ENCODE peak calls at places on chromosomes 7 and 10, in eight cellular contexts. S is GM12865, Q is endothelial cell, N is gastrocnemius medialis, H is AG04450, L is WERI-Rb-1, M is hepatocyte, E is fibroblast of lung. V is an unnamed sample.

GRCh38 chr7:139118234-139118802 is 8.8 kb upstream of the ZC3HAV1 start:
- DNase-seq in N (no peak), M (no peak), S (peak), Q (no peak), L (no peak), H (no peak), E (peak), V (no peak)

GRCh38 chr7:16599860-16600259 is 45.7 kb downstream of the ANKMY2 start:
- DNase-seq in L (no peak), N (no peak), M (no peak), Q (no peak), E (no peak), S (no peak), H (no peak), V (no peak)

GRCh38 chr10:37758074-37758473 is 99.3 kb downstream of the ZNF248 start:
- DNase-seq in H (no peak), N (no peak), M (no peak), Q (no peak), L (no peak), E (no peak), S (no peak), V (no peak)

GRCh38 chr10:86646532-86646931 is 7.8 kb upstream of the OPN4 start:
- DNase-seq in H (no peak), Q (no peak), N (no peak), M (no peak), S (no peak), E (no peak), L (no peak), V (no peak)

GRCh38 chr7:121537031-121537430 is 140.9 kb upstream of the FAM3C start:
- DNase-seq in E (peak), Q (no peak), M (no peak), H (no peak), N (no peak), S (no peak), L (no peak), V (no peak)

GRCh38 chr10:127133225-127133624 is 63.2 kb downstream of the INSYN2A start:
- DNase-seq in E (no peak), M (no peak), S (no peak), N (no peak), L (no peak), Q (no peak), H (no peak), V (no peak)

GRCh38 chr7:1908823-1909420 is 238.8 kb downstream of the ELFN1 start:
- DNase-seq in E (no peak), N (no peak), S (no peak), H (no peak), M (no peak), Q (no peak), L (no peak), V (no peak)

GRCh38 chr7:105806592-105807266 is 69.7 kb downstream of the ATXN7L1 start:
- DNase-seq in M (peak), H (no peak), L (no peak), N (no peak), S (peak), Q (no peak), E (peak), V (no peak)

GRCh38 chr10:28569506-28570159 is 36.7 kb downstream of the WAC start:
- DNase-seq in H (peak), Q (no peak), N (no peak), L (no peak), M (no peak), E (peak), S (no peak), V (no peak)

GRCh38 chr10:48234807-48235206 is 39.7 kb downstream of the FRMPD2 start:
- DNase-seq in L (no peak), E (no peak), N (no peak), Q (no peak), S (no peak), H (no peak), M (no peak), V (no peak)

GRCh38 chr10:102434251-102434913 is 2.0 kb upstream of the CUEDC2 start:
- DNase-seq in N (no peak), E (peak), H (no peak), S (no peak), Q (no peak), M (peak), L (no peak), V (no peak)

GRCh38 chr7:158017226-158018060 is 570.2 kb downstream of the PTPRN2 start:
- DNase-seq in S (no peak), E (no peak), L (no peak), Q (no peak), M (no peak), N (no peak), H (no peak), V (no peak)

GRCh38 chr7:73832806-73833205 is 2.0 kb downstream of the CLDN4 start:
- DNase-seq in E (no peak), L (no peak), M (no peak), N (no peak), S (no peak), H (no peak), Q (no peak), V (no peak)

GRCh38 chr10:18402766-18403346 is 248.5 kb downstream of the NSUN6 start:
- DNase-seq in S (no peak), M (no peak), Q (no peak), L (no peak), E (peak), N (no peak), H (no peak), V (no peak)

GRCh38 chr7:100048680-100049079 is 894 bp upstream of the ZSCAN21 start:
- DNase-seq in Q (no peak), E (no peak), S (no peak), H (no peak), N (no peak), L (no peak), M (no peak), V (no peak)

GRCh38 chr10:70909326-70909935 is 21.1 kb upstream of the PCBD1 start:
- DNase-seq in N (peak), E (no peak), L (peak), S (no peak), Q (no peak), M (no peak), H (no peak), V (peak)

GRCh38 chr10:72466018-72466417 is 111.3 kb upstream of the DNAJB12 start:
- DNase-seq in S (no peak), Q (no peak), H (no peak), E (peak), N (no peak), M (no peak), L (no peak), V (no peak)

GRCh38 chr10:132110713-132111112 is 45.0 kb downstream of the JAKMIP3 start:
- DNase-seq in Q (peak), M (no peak), E (no peak), H (no peak), N (no peak), L (peak), S (no peak), V (no peak)

GRCh38 chr7:147432068-147432467 is 1158.5 kb upstream of the C7orf33 start:
- DNase-seq in Q (peak), E (peak), M (peak), N (no peak), S (no peak), H (no peak), L (peak), V (no peak)

GRCh38 chr7:7399707-7400106 is 136.0 kb downstream of the COL28A1 start:
- DNase-seq in E (peak), N (no peak), S (no peak), Q (no peak), L (no peak), M (no peak), H (no peak), V (no peak)

GRCh38 chr7:121313220-121313792 is 15.5 kb upstream of the WNT16 start:
- DNase-seq in S (no peak), N (no peak), Q (no peak), M (peak), E (no peak), L (no peak), H (no peak), V (no peak)

GRCh38 chr10:119933179-119933578 is 40.6 kb downstream of the SEC23IP start:
- DNase-seq in L (peak), H (no peak), Q (peak), M (peak), N (no peak), E (peak), S (no peak), V (no peak)

GRCh38 chr10:3539696-3540383 is 245.2 kb downstream of the KLF6 start:
- DNase-seq in Q (no peak), L (no peak), M (no peak), S (no peak), E (no peak), H (no peak), N (no peak), V (no peak)

GRCh38 chr7:125136755-125137547 is 207.3 kb upstream of the POT1 start:
- DNase-seq in N (no peak), M (peak), L (no peak), Q (no peak), E (peak), S (no peak), H (no peak), V (no peak)

GRCh38 chr7:923108-924041 is 31.1 kb downstream of the ADAP1 start:
- DNase-seq in N (peak), M (peak), S (peak), E (peak), Q (no peak), L (no peak), H (no peak), V (peak)

GRCh38 chr10:74967850-74968620 is 141.6 kb downstream of the KAT6B start:
- DNase-seq in L (no peak), Q (no peak), E (no peak), H (no peak), S (no peak), M (peak), N (no peak), V (no peak)

GRCh38 chr7:95628831-95629439 is 32.6 kb upstream of the PDK4 start:
- DNase-seq in L (no peak), S (no peak), H (no peak), E (no peak), Q (no peak), M (peak), N (peak), V (no peak)

GRCh38 chr7:23184709-23185354 is 3.0 kb downstream of the NUP42 start:
- DNase-seq in L (peak), S (peak), H (no peak), N (no peak), E (peak), Q (peak), M (peak), V (peak)

GRCh38 chr7:12646139-12646538 is 41.3 kb upstream of the ARL4A start:
- DNase-seq in S (no peak), H (no peak), N (no peak), Q (no peak), E (peak), M (no peak), L (no peak), V (no peak)

GRCh38 chr7:124566576-124566975 is 199.0 kb downstream of the GPR37 start:
- DNase-seq in S (no peak), E (peak), L (no peak), Q (peak), M (no peak), H (no peak), N (no peak), V (no peak)

GRCh38 chr7:31858051-31858450 is 171.0 kb downstream of the PPP1R17 start:
- DNase-seq in H (no peak), E (peak), S (no peak), M (no peak), Q (no peak), N (no peak), L (no peak), V (no peak)

GRCh38 chr10:57905866-57906265 is 361.8 kb downstream of the IPMK start:
- DNase-seq in S (no peak), Q (no peak), H (no peak), L (peak), E (no peak), M (no peak), N (no peak), V (no peak)

GRCh38 chr10:79142064-79142491 is 73.3 kb downstream of the ZMIZ1 start:
- DNase-seq in Q (no peak), L (no peak), N (no peak), E (peak), H (no peak), S (no peak), M (no peak), V (no peak)

GRCh38 chr10:26780793-26781601 is 79.8 kb downstream of the ABI1 start:
- DNase-seq in Q (no peak), L (no peak), H (peak), M (peak), E (peak), N (no peak), S (peak), V (no peak)

GRCh38 chr10:79031723-79032122 is 37.0 kb upstream of the ZMIZ1 start:
- DNase-seq in S (no peak), Q (no peak), N (no peak), M (no peak), L (no peak), H (no peak), E (no peak), V (no peak)

GRCh38 chr7:120725376-120726039 is 132.4 kb downstream of the TSPAN12 start:
- DNase-seq in N (no peak), S (peak), E (peak), L (no peak), H (no peak), M (peak), Q (no peak), V (no peak)

GRCh38 chr7:137642467-137642866 is 204.3 kb downstream of the DGKI start:
- DNase-seq in M (no peak), H (peak), L (no peak), N (no peak), S (no peak), E (peak), Q (no peak), V (no peak)

GRCh38 chr7:25173184-25173583 is 48.1 kb upstream of the CYCS start:
- DNase-seq in E (no peak), S (no peak), H (no peak), N (no peak), M (no peak), Q (no peak), L (no peak), V (no peak)

GRCh38 chr10:133394064-133394663 is at the start of gene MTG1:
- DNase-seq in M (peak), N (peak), S (peak), H (peak), L (peak), E (peak), Q (peak), V (peak)
- TF ChIP-seq CTCF in M (no peak), N (peak), S (peak), H (no peak), L (peak), E (no peak), Q (no peak), V (no peak)

GRCh38 chr7:30352169-30352568 is 67.8 kb downstream of the ZNRF2 start:
- DNase-seq in M (no peak), E (no peak), Q (no peak), L (no peak), H (no peak), N (no peak), S (peak), V (no peak)
- TF ChIP-seq CTCF in M (no peak), E (no peak), Q (no peak), L (no peak), H (no peak), N (no peak), S (peak), V (no peak)

GRCh38 chr7:47416454-47417121 is 165.3 kb downstream of the TNS3 start:
- DNase-seq in H (no peak), L (no peak), Q (no peak), E (peak), N (no peak), S (no peak), M (no peak), V (no peak)
- TF ChIP-seq CTCF in H (no peak), L (no peak), Q (no peak), E (no peak), N (no peak), S (no peak), M (no peak), V (no peak)

GRCh38 chr10:13672505-13672904 is 85.7 kb downstream of the PRPF18 start:
- DNase-seq in S (no peak), E (peak), N (no peak), L (peak), M (no peak), Q (no peak), H (no peak), V (peak)
- TF ChIP-seq CTCF in S (no peak), E (no peak), N (no peak), L (no peak), M (no peak), Q (no peak), H (no peak), V (no peak)